ENCODE peak calls at places on chromosomes 1 and 21, in seven cellular contexts. H is Panc1, A is neural crest cell, M is AG09319, N is A549, J is psoas muscle, R is epithelial cell of esophagus. U is an unnamed sample.

GRCh38 chr1:42392255-42392654 is 11.7 kb downstream of the RIMKLA start:
- DNase-seq in H (no peak), A (no peak), M (no peak), N (no peak), J (no peak), R (peak), U (no peak)

GRCh38 chr1:2496087-2496622 is 20.1 kb downstream of the PLCH2 start:
- DNase-seq in H (no peak), A (no peak), M (no peak), N (no peak), J (no peak), R (no peak), U (no peak)

GRCh38 chr21:28884481-28884880 is 108.2 kb downstream of the LTN1 start:
- DNase-seq in H (no peak), A (no peak), M (no peak), N (no peak), J (no peak), R (peak), U (no peak)

GRCh38 chr21:37896788-37897187 is 19.5 kb downstream of the KCNJ6 start:
- DNase-seq in H (no peak), A (no peak), M (no peak), N (no peak), J (no peak), R (no peak), U (no peak)

GRCh38 chr1:13224480-13225060 is 1.4 kb downstream of the PRAMEF18 start:
- DNase-seq in H (no peak), A (no peak), M (no peak), N (no peak), J (peak), R (no peak), U (no peak)

GRCh38 chr21:8998946-8999681 is 1522.3 kb upstream of the TPTE start:
- DNase-seq in H (peak), A (no peak), M (no peak), N (peak), J (no peak), R (no peak), U (no peak)

GRCh38 chr1:16922885-16923431 is 1.2 kb downstream of the CROCC start:
- DNase-seq in H (no peak), A (no peak), M (no peak), N (no peak), J (peak), R (no peak), U (no peak)

GRCh38 chr1:103056423-103056822 is 51.9 kb downstream of the COL11A1 start:
- DNase-seq in H (no peak), A (no peak), M (no peak), N (no peak), J (no peak), R (no peak), U (no peak)

GRCh38 chr1:36847761-36848160 is 186.6 kb downstream of the GRIK3 start:
- DNase-seq in H (no peak), A (no peak), M (no peak), N (no peak), J (no peak), R (no peak), U (no peak)

GRCh38 chr21:45918835-45919467 is 62.6 kb upstream of the COL6A1 start:
- DNase-seq in H (no peak), A (no peak), M (no peak), N (no peak), J (no peak), R (no peak), U (no peak)
- TF ChIP-seq CTCF in H (no peak), A (no peak), M (no peak), N (no peak), J (no peak), R (no peak), U (no peak)

DNA sequence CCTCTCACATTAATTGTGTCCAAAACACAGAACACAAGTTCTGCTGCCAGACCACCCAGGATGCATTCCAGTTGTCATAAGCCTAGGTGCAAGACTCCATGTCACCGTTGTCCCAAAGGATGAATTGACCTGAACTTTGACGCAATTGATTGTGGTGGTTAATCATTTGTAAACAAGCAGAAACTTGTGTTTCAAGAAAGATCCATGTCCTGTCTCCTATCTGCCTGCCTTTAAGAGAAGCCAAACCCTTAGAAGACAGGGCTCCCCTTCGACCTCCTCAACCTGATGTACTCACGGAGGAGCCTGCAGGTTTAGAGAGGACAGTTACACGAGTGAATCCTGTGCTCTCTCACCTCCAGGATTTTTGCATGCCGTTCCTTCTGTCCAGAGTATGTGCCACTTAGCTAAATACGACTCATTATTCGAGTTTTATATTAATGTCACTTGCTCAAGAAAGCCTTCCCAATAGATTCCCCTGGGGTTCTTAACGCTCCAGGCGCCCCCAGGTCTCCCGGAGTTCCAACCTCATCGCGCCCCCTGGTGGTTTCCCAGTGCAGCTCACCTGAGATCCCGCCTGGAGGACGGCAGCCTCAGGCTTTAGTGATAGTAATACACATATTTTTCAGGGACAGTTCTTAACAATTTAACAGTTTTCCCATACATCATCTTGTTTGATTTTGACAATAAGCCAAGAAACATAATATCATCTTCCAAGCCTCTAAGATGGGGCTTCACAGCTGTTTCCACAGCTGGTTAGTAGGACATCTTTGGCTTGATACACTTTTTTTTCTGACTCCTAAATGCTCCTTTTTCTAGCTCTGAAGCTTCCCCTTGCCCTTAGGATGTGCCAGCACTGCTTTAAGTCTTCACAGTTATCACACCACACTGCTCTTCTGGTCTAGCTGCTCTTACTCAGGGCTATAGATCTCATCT is 2.4 kb upstream of the C8B start:
- DNase-seq in H (no peak), A (peak), M (no peak), N (peak), J (no peak), R (no peak), U (peak)
- TF ChIP-seq CTCF in H (peak), A (peak), M (peak), N (peak), J (peak), R (no peak), U (peak)

GRCh38 chr1:210989949-210990348 is 144.0 kb downstream of the KCNH1 start:
- DNase-seq in H (no peak), A (no peak), M (no peak), N (no peak), J (no peak), R (no peak), U (no peak)
- TF ChIP-seq CTCF in H (no peak), A (no peak), M (no peak), N (no peak), J (no peak), R (no peak), U (no peak)

GRCh38 chr21:42234464-42235241 is 15.7 kb downstream of the ABCG1 start:
- DNase-seq in H (no peak), A (peak), M (no peak), N (peak), J (peak), R (peak), U (peak)

GRCh38 chr21:42235593-42235992 is 16.7 kb downstream of the ABCG1 start:
- DNase-seq in H (no peak), A (no peak), M (no peak), N (no peak), J (peak), R (no peak), U (no peak)

GRCh38 chr21:42233067-42233981 is 14.4 kb downstream of the ABCG1 start:
- DNase-seq in H (no peak), A (no peak), M (no peak), N (peak), J (peak), R (peak), U (peak)

GRCh38 chr21:42232176-42232825 is 13.4 kb downstream of the ABCG1 start:
- DNase-seq in H (no peak), A (no peak), M (no peak), N (no peak), J (peak), R (no peak), U (no peak)

GRCh38 chr21:42234026-42234425 is 15.1 kb downstream of the ABCG1 start:
- DNase-seq in H (no peak), A (no peak), M (no peak), N (no peak), J (peak), R (no peak), U (no peak)
- TF ChIP-seq CTCF in H (no peak), A (no peak), M (no peak), N (no peak), J (no peak), R (no peak), U (no peak)